ENCODE peak calls at places on chromosomes 7 and 10, in five cellular contexts. U, T, Z, B and L are unnamed samples.

GRCh38 chr7:155214328-155214986 is 83.2 kb upstream of the INSIG1 start:
- DNase-seq in U (peak), Z (no peak), T (peak), B (no peak), L (no peak)

GRCh38 chr7:116776610-116777289 is 85.6 kb upstream of the CAPZA2 start:
- DNase-seq in U (peak), T (no peak), Z (no peak), B (peak), L (peak)

GRCh38 chr7:102138676-102139075 is 148.0 kb upstream of the SH2B2 start:
- DNase-seq in B (no peak), U (no peak), T (no peak), Z (no peak), L (no peak)

GRCh38 chr7:10212664-10213063 is 761.0 kb upstream of the PHF14 start:
- DNase-seq in B (no peak), T (no peak), U (no peak), Z (no peak), L (no peak)

GRCh38 chr7:51430480-51431086 is 114.0 kb upstream of the COBL start:
- DNase-seq in T (peak), B (peak), U (peak), Z (peak), L (peak)

GRCh38 chr7:96430350-96430749 is 108.5 kb upstream of the SLC25A13 start:
- DNase-seq in T (no peak), Z (no peak), B (no peak), U (no peak), L (no peak)

GRCh38 chr7:153943428-153944370 is 108.5 kb upstream of the DPP6 start:
- DNase-seq in B (no peak), T (peak), U (no peak), Z (no peak), L (no peak)

GRCh38 chr10:87694011-87694794 is 34.5 kb downstream of the PAPSS2 start:
- DNase-seq in U (no peak), B (no peak), Z (no peak), T (no peak), L (no peak)

GRCh38 chr7:1936531-1937251 is 266.6 kb downstream of the ELFN1 start:
- DNase-seq in T (no peak), U (no peak), B (no peak), Z (no peak), L (no peak)

GRCh38 chr7:43391518-43391917 is 191.4 kb upstream of the STK17A start:
- DNase-seq in B (no peak), Z (no peak), T (no peak), U (no peak), L (no peak)

GRCh38 chr10:124279882-124280281 is 138.8 kb downstream of the OAT start:
- DNase-seq in B (no peak), T (no peak), Z (no peak), U (no peak), L (no peak)

GRCh38 chr7:45007571-45008328 is 7.7 kb downstream of the CCM2 start:
- DNase-seq in B (no peak), Z (no peak), T (no peak), U (no peak), L (no peak)

GRCh38 chr10:43942096-43942885 is 293.6 kb upstream of the ZNF32 start:
- DNase-seq in Z (peak), U (no peak), B (no peak), T (no peak), L (no peak)

GRCh38 chr7:153835104-153835503 is 217.1 kb upstream of the DPP6 start:
- DNase-seq in B (no peak), Z (no peak), T (peak), U (no peak), L (no peak)

GRCh38 chr7:36280840-36281812 is 108.5 kb upstream of the ANLN start:
- DNase-seq in Z (peak), T (peak), U (peak), B (peak), L (peak)

GRCh38 chr10:62037166-62037831 is 135.8 kb downstream of the ARID5B start:
- DNase-seq in T (no peak), U (peak), B (no peak), Z (no peak), L (no peak)

GRCh38 chr7:152132812-152133211 is 107.3 kb downstream of the GALNT11 start:
- DNase-seq in T (no peak), Z (no peak), B (no peak), U (no peak), L (peak)